ENCODE peak calls at places on chromosomes 2 and 18, in five cellular contexts. One of them, this sample, is unnamed.

GRCh38 chr2:200483729-200484198 is 26.1 kb downstream of the KCTD18 start:
- DNase-seq in HFFc6: no peak
- DNase-seq in cardiac fibroblast: peak; percentile 49
- DNase-seq in transverse colon: peak; percentile 77
- DNase-seq in bronchial epithelial cell: peak; percentile 76
- DNase-seq in this sample: peak; percentile 63

GRCh38 chr18:79873449-79874110 is 75.8 kb downstream of the KCNG2 start:
- DNase-seq in bronchial epithelial cell: no peak
- DNase-seq in transverse colon: no peak
- DNase-seq in cardiac fibroblast: peak; percentile 14
- DNase-seq in HFFc6: no peak
- DNase-seq in this sample: no peak

GRCh38 chr2:195660265-195660890 is 3.4 kb downstream of the SLC39A10 start:
- DNase-seq in cardiac fibroblast: peak; percentile 85
- DNase-seq in transverse colon: peak; percentile 81
- DNase-seq in HFFc6: peak; percentile 73
- DNase-seq in bronchial epithelial cell: peak; percentile 62
- DNase-seq in this sample: peak; percentile 84

GRCh38 chr2:174901075-174901474 is 104.1 kb downstream of the CHN1 start:
- DNase-seq in transverse colon: no peak
- DNase-seq in cardiac fibroblast: peak; percentile 24
- DNase-seq in HFFc6: peak; percentile 38
- DNase-seq in bronchial epithelial cell: no peak
- DNase-seq in this sample: no peak

GRCh38 chr2:224769489-224769888 is 53.3 kb upstream of the CCDC195 start:
- DNase-seq in cardiac fibroblast: no peak
- DNase-seq in HFFc6: no peak
- DNase-seq in bronchial epithelial cell: no peak
- DNase-seq in transverse colon: no peak
- DNase-seq in this sample: no peak

GRCh38 chr2:42353792-42354429 is 7.1 kb downstream of the COX7A2L start:
- DNase-seq in transverse colon: no peak
- DNase-seq in bronchial epithelial cell: no peak
- DNase-seq in cardiac fibroblast: no peak
- DNase-seq in HFFc6: no peak
- DNase-seq in this sample: no peak

GRCh38 chr2:174633621-174633927 is 36.0 kb upstream of the WIPF1 start:
- DNase-seq in cardiac fibroblast: peak; percentile 33
- DNase-seq in bronchial epithelial cell: no peak
- DNase-seq in transverse colon: no peak
- DNase-seq in HFFc6: no peak
- DNase-seq in this sample: no peak

GRCh38 chr2:113208995-113209868 is 35.5 kb downstream of the PSD4 start:
- DNase-seq in cardiac fibroblast: no peak
- DNase-seq in bronchial epithelial cell: no peak
- DNase-seq in HFFc6: peak; percentile 37
- DNase-seq in transverse colon: no peak
- DNase-seq in this sample: no peak

GRCh38 chr2:66334237-66335054 is 100.5 kb upstream of the MEIS1 start:
- DNase-seq in bronchial epithelial cell: no peak
- DNase-seq in cardiac fibroblast: no peak
- DNase-seq in transverse colon: no peak
- DNase-seq in HFFc6: no peak
- DNase-seq in this sample: peak; percentile 89

GRCh38 chr2:172986040-172986439 is 89.6 kb upstream of the MAP3K20 start:
- DNase-seq in bronchial epithelial cell: peak; percentile 57
- DNase-seq in HFFc6: no peak
- DNase-seq in cardiac fibroblast: peak; percentile 41
- DNase-seq in transverse colon: no peak
- DNase-seq in this sample: no peak

GRCh38 chr2:227313310-227313709 is 11.7 kb upstream of the MFF start:
- DNase-seq in HFFc6: no peak
- DNase-seq in transverse colon: no peak
- DNase-seq in cardiac fibroblast: no peak
- DNase-seq in bronchial epithelial cell: no peak
- DNase-seq in this sample: no peak

GRCh38 chr2:189609423-189609816 is 28.8 kb upstream of the SLC40A1 start:
- DNase-seq in transverse colon: no peak
- DNase-seq in cardiac fibroblast: peak; percentile 64
- DNase-seq in bronchial epithelial cell: peak; percentile 80
- DNase-seq in HFFc6: peak; percentile 19
- DNase-seq in this sample: peak; percentile 57

GRCh38 chr2:190036071-190036470 is 26.5 kb downstream of the MSTN start:
- DNase-seq in transverse colon: no peak
- DNase-seq in HFFc6: no peak
- DNase-seq in bronchial epithelial cell: no peak
- DNase-seq in cardiac fibroblast: no peak
- DNase-seq in this sample: no peak

GRCh38 chr2:36379710-36380448 is 24.3 kb downstream of the CRIM1 start:
- DNase-seq in cardiac fibroblast: no peak
- DNase-seq in transverse colon: no peak
- DNase-seq in HFFc6: no peak
- DNase-seq in bronchial epithelial cell: no peak
- DNase-seq in this sample: no peak

GRCh38 chr2:6512584-6512983 is 353.1 kb downstream of the CMPK2 start:
- DNase-seq in cardiac fibroblast: no peak
- DNase-seq in transverse colon: no peak
- DNase-seq in bronchial epithelial cell: no peak
- DNase-seq in HFFc6: no peak
- DNase-seq in this sample: no peak

GRCh38 chr2:157786663-157787363 is 89.3 kb downstream of the ACVR1 start:
- DNase-seq in bronchial epithelial cell: peak; percentile 79
- DNase-seq in HFFc6: no peak
- DNase-seq in transverse colon: no peak
- DNase-seq in cardiac fibroblast: peak; percentile 7
- DNase-seq in this sample: peak; percentile 9

GRCh38 chr2:169276045-169276444 is 86.3 kb downstream of the LRP2 start:
- DNase-seq in bronchial epithelial cell: peak; percentile 17
- DNase-seq in transverse colon: no peak
- DNase-seq in HFFc6: no peak
- DNase-seq in cardiac fibroblast: peak; percentile 14
- DNase-seq in this sample: peak; percentile 31

GRCh38 chr2:178163395-178163794 is 30.9 kb upstream of the OSBPL6 start:
- DNase-seq in cardiac fibroblast: no peak
- DNase-seq in bronchial epithelial cell: peak; percentile 38
- DNase-seq in HFFc6: no peak
- DNase-seq in transverse colon: no peak
- DNase-seq in this sample: peak; percentile 35

GRCh38 chr2:235102987-235103386 is 151.2 kb downstream of the SH3BP4 start:
- DNase-seq in HFFc6: no peak
- DNase-seq in cardiac fibroblast: no peak
- DNase-seq in bronchial epithelial cell: no peak
- DNase-seq in transverse colon: no peak
- DNase-seq in this sample: no peak

GRCh38 chr2:1591978-1592907 is 152.1 kb downstream of the PXDN start:
- DNase-seq in HFFc6: no peak
- DNase-seq in bronchial epithelial cell: peak; percentile 66
- DNase-seq in cardiac fibroblast: peak; percentile 98
- DNase-seq in transverse colon: peak; percentile 84
- DNase-seq in this sample: peak; percentile 45

GRCh38 chr2:127593228-127594115 is 52.5 kb upstream of the GPR17 start:
- DNase-seq in transverse colon: peak; percentile 5
- DNase-seq in cardiac fibroblast: no peak
- DNase-seq in bronchial epithelial cell: no peak
- DNase-seq in HFFc6: no peak
- DNase-seq in this sample: no peak

GRCh38 chr2:163465440-163465839 is 270.4 kb downstream of the FIGN start:
- DNase-seq in HFFc6: no peak
- DNase-seq in bronchial epithelial cell: no peak
- DNase-seq in transverse colon: no peak
- DNase-seq in cardiac fibroblast: peak; percentile 6
- DNase-seq in this sample: no peak

GRCh38 chr2:65320042-65320711 is 92.5 kb downstream of the ACTR2 start:
- DNase-seq in bronchial epithelial cell: peak; percentile 98
- DNase-seq in transverse colon: no peak
- DNase-seq in HFFc6: peak; percentile 98
- DNase-seq in cardiac fibroblast: peak; percentile 81
- DNase-seq in this sample: peak; percentile 64

GRCh38 chr2:213524164-213524563 is 239.9 kb downstream of the SPAG16 start:
- DNase-seq in HFFc6: no peak
- DNase-seq in transverse colon: no peak
- DNase-seq in bronchial epithelial cell: no peak
- DNase-seq in cardiac fibroblast: no peak
- DNase-seq in this sample: no peak

GRCh38 chr2:240398711-240399267 is 36.7 kb upstream of the GPC1 start:
- DNase-seq in transverse colon: no peak
- DNase-seq in bronchial epithelial cell: no peak
- DNase-seq in HFFc6: no peak
- DNase-seq in cardiac fibroblast: no peak
- DNase-seq in this sample: no peak

GRCh38 chr2:141534671-141535359 is 596.0 kb downstream of the LRP1B start:
- DNase-seq in HFFc6: no peak
- DNase-seq in bronchial epithelial cell: no peak
- DNase-seq in cardiac fibroblast: no peak
- DNase-seq in transverse colon: no peak
- DNase-seq in this sample: no peak

GRCh38 chr2:112679484-112679883 is 33.7 kb downstream of the SLC20A1 start:
- DNase-seq in cardiac fibroblast: peak; percentile 65
- DNase-seq in transverse colon: no peak
- DNase-seq in HFFc6: peak; percentile 23
- DNase-seq in bronchial epithelial cell: peak; percentile 84
- DNase-seq in this sample: peak; percentile 80

GRCh38 chr2:109339519-109339991 is 210.6 kb downstream of the SH3RF3 start:
- DNase-seq in cardiac fibroblast: peak; percentile 77
- DNase-seq in bronchial epithelial cell: peak; percentile 42
- DNase-seq in transverse colon: no peak
- DNase-seq in HFFc6: peak; percentile 63
- DNase-seq in this sample: peak; percentile 60

DNA sequence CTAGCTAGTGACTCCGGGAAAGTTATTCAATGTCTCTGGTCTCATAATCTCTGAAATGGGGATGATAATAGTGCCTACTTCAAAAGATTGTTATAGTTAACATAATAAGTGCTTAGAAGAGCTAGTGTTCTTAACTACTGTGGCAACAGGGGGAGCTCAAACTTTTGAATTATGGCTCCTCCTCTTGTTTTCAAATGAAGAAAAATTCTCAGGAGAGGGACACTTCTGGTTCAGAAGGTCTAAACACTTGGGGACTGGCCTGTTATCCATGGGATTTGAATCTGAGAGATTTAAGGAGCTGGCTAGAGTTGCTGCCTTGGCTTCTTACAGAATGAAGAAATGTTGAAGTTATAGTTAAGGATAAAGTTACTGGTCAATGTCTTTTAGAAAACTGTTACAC is 92.2 kb upstream of the ITGB6 start:
- DNase-seq in cardiac fibroblast: peak; percentile 69
- DNase-seq in transverse colon: no peak
- DNase-seq in HFFc6: peak; percentile 37
- DNase-seq in bronchial epithelial cell: no peak
- DNase-seq in this sample: no peak
- TF ChIP-seq CTCF in cardiac fibroblast: no peak
- TF ChIP-seq CTCF in transverse colon: no peak
- TF ChIP-seq CTCF in HFFc6: peak; percentile 56
- TF ChIP-seq CTCF in bronchial epithelial cell: no peak
- TF ChIP-seq CTCF in this sample: no peak

GRCh38 chr18:5110288-5110687 is 86.8 kb downstream of the AKAIN1 start:
- DNase-seq in transverse colon: no peak
- DNase-seq in cardiac fibroblast: no peak
- DNase-seq in bronchial epithelial cell: no peak
- DNase-seq in HFFc6: no peak
- DNase-seq in this sample: no peak

GRCh38 chr18:5106730-5107129 is 90.3 kb downstream of the AKAIN1 start:
- DNase-seq in bronchial epithelial cell: no peak
- DNase-seq in HFFc6: no peak
- DNase-seq in cardiac fibroblast: no peak
- DNase-seq in transverse colon: no peak
- DNase-seq in this sample: no peak

GRCh38 chr18:5104246-5104645 is 92.8 kb downstream of the AKAIN1 start:
- DNase-seq in bronchial epithelial cell: no peak
- DNase-seq in cardiac fibroblast: no peak
- DNase-seq in HFFc6: no peak
- DNase-seq in transverse colon: no peak
- DNase-seq in this sample: no peak

GRCh38 chr18:5103693-5104092 is 93.4 kb downstream of the AKAIN1 start:
- DNase-seq in HFFc6: no peak
- DNase-seq in cardiac fibroblast: no peak
- DNase-seq in transverse colon: no peak
- DNase-seq in bronchial epithelial cell: no peak
- DNase-seq in this sample: no peak

DNA sequence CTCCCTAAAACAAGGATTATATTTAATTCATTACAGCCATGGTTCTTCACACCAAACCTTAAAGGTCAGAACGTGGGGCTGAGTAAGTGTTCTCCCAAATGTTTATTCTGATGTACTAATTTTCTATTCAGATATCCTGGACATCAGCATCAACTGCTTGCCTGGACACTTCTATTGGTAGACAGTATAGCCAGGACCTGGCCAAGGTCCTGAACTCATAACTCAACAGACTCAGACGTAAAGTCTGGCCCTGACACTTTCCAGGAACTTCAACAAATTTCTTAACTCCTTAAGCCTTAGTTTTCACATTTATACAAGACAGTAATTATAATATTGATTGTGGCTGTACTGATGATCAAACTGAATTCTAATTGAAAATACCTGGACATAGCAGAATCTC is 89.1 kb downstream of the AKAIN1 start:
- DNase-seq in cardiac fibroblast: no peak
- DNase-seq in bronchial epithelial cell: no peak
- DNase-seq in transverse colon: no peak
- DNase-seq in HFFc6: no peak
- DNase-seq in this sample: no peak
- TF ChIP-seq CTCF in cardiac fibroblast: no peak
- TF ChIP-seq CTCF in bronchial epithelial cell: no peak
- TF ChIP-seq CTCF in transverse colon: no peak
- TF ChIP-seq CTCF in HFFc6: no peak
- TF ChIP-seq CTCF in this sample: no peak

DNA sequence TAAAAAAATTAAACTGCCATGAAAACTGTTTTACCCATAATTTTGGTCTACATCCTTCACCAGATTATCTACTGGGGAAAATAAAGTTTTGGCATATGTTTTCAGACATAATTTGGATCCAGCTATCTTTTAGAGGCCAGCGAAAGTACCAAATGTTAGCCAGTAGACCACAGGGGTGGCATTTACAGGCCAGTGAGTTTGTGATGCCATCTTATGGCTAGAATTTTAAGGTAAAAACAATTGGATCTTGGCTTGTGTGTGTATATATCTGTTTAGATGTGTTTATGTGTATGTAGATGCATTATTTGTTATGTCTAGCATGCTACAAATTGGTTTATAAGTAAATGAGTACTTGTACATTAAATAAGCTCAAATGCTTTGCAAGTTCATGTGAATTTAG is 322.6 kb downstream of the ASXL3 start:
- DNase-seq in transverse colon: no peak
- DNase-seq in bronchial epithelial cell: no peak
- DNase-seq in cardiac fibroblast: no peak
- DNase-seq in HFFc6: no peak
- DNase-seq in this sample: no peak
- TF ChIP-seq CTCF in transverse colon: no peak
- TF ChIP-seq CTCF in bronchial epithelial cell: no peak
- TF ChIP-seq CTCF in cardiac fibroblast: no peak
- TF ChIP-seq CTCF in HFFc6: no peak
- TF ChIP-seq CTCF in this sample: no peak

DNA sequence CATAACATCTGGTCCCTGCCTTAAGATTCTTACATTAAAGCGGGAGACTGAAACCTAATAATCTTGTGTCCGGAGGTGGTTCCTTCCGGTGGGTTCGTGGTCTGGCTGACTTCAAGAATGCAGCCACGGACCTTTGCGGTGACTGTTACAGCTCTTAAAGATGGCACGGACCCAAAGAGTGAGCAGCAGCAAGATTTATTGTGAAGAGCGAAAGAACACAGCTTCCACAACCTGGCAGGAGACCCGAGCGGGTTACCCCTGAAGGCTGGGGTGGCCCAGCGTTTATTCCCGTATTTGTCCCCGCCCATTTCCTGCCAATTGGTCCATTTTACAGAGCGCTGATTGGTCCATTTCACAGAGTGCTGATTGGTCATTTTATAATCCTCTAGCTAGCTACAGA is 122.3 kb upstream of the SIX2 start:
- DNase-seq in transverse colon: no peak
- DNase-seq in bronchial epithelial cell: no peak
- DNase-seq in cardiac fibroblast: peak; percentile 75
- DNase-seq in HFFc6: no peak
- DNase-seq in this sample: no peak
- TF ChIP-seq CTCF in transverse colon: no peak
- TF ChIP-seq CTCF in bronchial epithelial cell: no peak
- TF ChIP-seq CTCF in cardiac fibroblast: no peak
- TF ChIP-seq CTCF in HFFc6: no peak
- TF ChIP-seq CTCF in this sample: no peak

This sample was measured in MCF 10A.